ENCODE peak calls at places on chromosomes 12 and 14, in five cellular contexts. T is IMR-90, O is PC-3, I is mesenchymal stem cell, M is transverse colon. E is an unnamed sample.

GRCh38 chr12:559208-559905 is 99.6 kb downstream of the B4GALNT3 start:
- DNase-seq in T (no peak), O (no peak), I (no peak), M (no peak), E (no peak)

GRCh38 chr14:104970231-104971068 is 7.7 kb downstream of the AHNAK2 start:
- DNase-seq in T (peak), O (peak), I (peak), M (peak), E (peak)

GRCh38 chr12:1217191-1217949 is 226.3 kb downstream of the ERC1 start:
- DNase-seq in T (peak), O (peak), I (peak), M (no peak), E (peak)

GRCh38 chr12:96195845-96196451 is 1.8 kb downstream of the ELK3 start:
- DNase-seq in T (peak), O (peak), I (peak), M (peak), E (peak)

GRCh38 chr12:52370906-52371608 is 3.8 kb upstream of the KRT85 start:
- DNase-seq in T (peak), O (no peak), I (no peak), M (peak), E (peak)

GRCh38 chr14:35155962-35156361 is 33.6 kb downstream of the PRORP start:
- DNase-seq in T (peak), O (peak), I (peak), M (no peak), E (peak)

GRCh38 chr12:65911321-65911720 is 87.0 kb downstream of the HMGA2 start:
- DNase-seq in T (peak), O (peak), I (no peak), M (peak), E (peak)

GRCh38 chr12:104094284-104094683 is 30.0 kb downstream of the HCFC2 start:
- DNase-seq in T (peak), O (no peak), I (peak), M (no peak), E (peak)

GRCh38 chr14:74975059-74975810 is 19.8 kb upstream of the PGF start:
- DNase-seq in T (no peak), O (no peak), I (no peak), M (peak), E (peak)

GRCh38 chr12:87930033-87930432 is 99.2 kb downstream of the C12orf50 start:
- DNase-seq in T (peak), O (peak), I (peak), M (no peak), E (peak)

GRCh38 chr14:73741876-73742519 is 27.8 kb upstream of the PNMA1 start:
- DNase-seq in T (no peak), O (no peak), I (peak), M (no peak), E (no peak)

GRCh38 chr14:30355431-30355913 is 203.5 kb upstream of the G2E3 start:
- DNase-seq in T (no peak), O (no peak), I (no peak), M (no peak), E (peak)

GRCh38 chr14:84087986-84088531 is 1441.9 kb upstream of the FLRT2 start:
- DNase-seq in T (peak), O (no peak), I (no peak), M (no peak), E (peak)

GRCh38 chr12:127355061-127355820 is 911.7 kb upstream of the TMEM132C start:
- DNase-seq in T (no peak), O (peak), I (no peak), M (no peak), E (peak)

GRCh38 chr14:66076166-66076565 is 410.0 kb upstream of the CCDC196 start:
- DNase-seq in T (no peak), O (no peak), I (peak), M (no peak), E (no peak)

GRCh38 chr12:80226576-80226975 is 127.2 kb downstream of the OTOGL start:
- DNase-seq in T (peak), O (peak), I (peak), M (no peak), E (peak)

GRCh38 chr12:122870867-122871664 is 24.9 kb downstream of the VPS37B start:
- DNase-seq in T (peak), O (no peak), I (peak), M (peak), E (peak)

GRCh38 chr12:108190529-108190928 is 61.4 kb downstream of the WSCD2 start:
- DNase-seq in T (no peak), O (no peak), I (no peak), M (no peak), E (no peak)

GRCh38 chr14:71555654-71556559 is 376.3 kb upstream of the RGS6 start:
- DNase-seq in T (peak), O (no peak), I (peak), M (peak), E (peak)

GRCh38 chr12:131929530-131930456 is 717 bp downstream of the PUS1 start:
- DNase-seq in T (peak), O (peak), I (peak), M (peak), E (peak)

GRCh38 chr12:8088574-8088973 is 6.5 kb downstream of the NECAP1 start:
- DNase-seq in T (no peak), O (no peak), I (no peak), M (peak), E (no peak)

GRCh38 chr14:70624972-70625371 is 16.7 kb upstream of the TTC9 start:
- DNase-seq in T (no peak), O (no peak), I (no peak), M (no peak), E (no peak)

GRCh38 chr12:109697877-109698468 is 15.7 kb upstream of the FAM222A start:
- DNase-seq in T (no peak), O (no peak), I (no peak), M (no peak), E (no peak)

GRCh38 chr14:93984987-93985410 is 8.6 kb upstream of the ASB2 start:
- DNase-seq in T (peak), O (peak), I (peak), M (peak), E (peak)

GRCh38 chr14:51660720-51661119 is 9.0 kb downstream of the FRMD6 start:
- DNase-seq in T (no peak), O (no peak), I (no peak), M (no peak), E (no peak)

GRCh38 chr14:20627337-20628032 is 14.0 kb downstream of the OR6S1 start:
- DNase-seq in T (no peak), O (peak), I (no peak), M (no peak), E (no peak)

GRCh38 chr12:45988259-45988658 is 2.1 kb downstream of the SCAF11 start:
- DNase-seq in T (peak), O (peak), I (peak), M (no peak), E (peak)
- H3K4me3 ChIP-seq in T (no peak), O (peak), I (no peak), M (no peak), E (peak)

DNA sequence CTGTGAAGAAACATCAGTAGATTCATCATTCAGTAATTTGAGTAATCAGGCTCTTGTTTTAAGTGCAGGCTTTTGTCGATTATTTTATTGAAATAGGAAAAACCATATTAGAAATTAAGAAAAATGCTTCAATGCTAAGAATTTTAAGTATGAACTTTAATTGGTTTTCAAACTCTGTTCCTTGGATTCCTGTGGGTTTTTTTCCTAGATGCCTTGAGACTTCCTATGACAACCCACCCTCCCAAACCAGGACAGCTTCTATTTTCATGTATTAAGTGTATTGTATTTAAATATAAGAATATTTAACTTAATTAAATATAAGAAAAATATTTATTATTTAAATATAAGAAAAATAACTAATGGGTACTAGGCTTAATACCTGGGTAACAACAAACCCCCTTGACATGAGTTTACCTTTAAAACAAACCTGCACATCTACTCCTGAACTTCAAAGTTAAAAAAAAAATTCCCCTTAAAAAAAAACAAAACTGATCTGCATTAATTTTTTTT is 3.0 kb downstream of the ARHGAP5 start:
- DNase-seq in T (no peak), O (no peak), I (no peak), M (no peak), E (peak)
- H3K4me3 ChIP-seq in T (no peak), O (peak), I (no peak), M (no peak), E (no peak)

GRCh38 chr14:64507376-64508156 is 3.0 kb downstream of the ZBTB1 start:
- DNase-seq in T (peak), O (peak), I (peak), M (no peak), E (peak)
- H3K4me3 ChIP-seq in T (no peak), O (peak), I (no peak), M (no peak), E (peak)

GRCh38 chr12:6553051-6553868 is 2.6 kb downstream of the IFFO1 start:
- DNase-seq in T (peak), O (no peak), I (peak), M (no peak), E (peak)

GRCh38 chr12:6551063-6551461 is 4.8 kb downstream of the IFFO1 start:
- DNase-seq in T (no peak), O (no peak), I (no peak), M (peak), E (no peak)

GRCh38 chr12:6550294-6551062 is 5.4 kb downstream of the IFFO1 start:
- DNase-seq in T (no peak), O (no peak), I (no peak), M (no peak), E (no peak)

GRCh38 chr12:6552140-6552551 is 3.7 kb downstream of the IFFO1 start:
- DNase-seq in T (no peak), O (no peak), I (peak), M (no peak), E (no peak)

GRCh38 chr12:6551496-6552139 is 4.2 kb downstream of the IFFO1 start:
- DNase-seq in T (peak), O (no peak), I (peak), M (no peak), E (peak)
- H3K4me3 ChIP-seq in T (no peak), O (no peak), I (no peak), M (no peak), E (no peak)

GRCh38 chr12:2752676-2753371 is 41.9 kb upstream of the FKBP4 start:
- DNase-seq in T (peak), O (peak), I (peak), M (peak), E (peak)
- H3K4me3 ChIP-seq in T (no peak), O (no peak), I (no peak), M (no peak), E (no peak)

DNA sequence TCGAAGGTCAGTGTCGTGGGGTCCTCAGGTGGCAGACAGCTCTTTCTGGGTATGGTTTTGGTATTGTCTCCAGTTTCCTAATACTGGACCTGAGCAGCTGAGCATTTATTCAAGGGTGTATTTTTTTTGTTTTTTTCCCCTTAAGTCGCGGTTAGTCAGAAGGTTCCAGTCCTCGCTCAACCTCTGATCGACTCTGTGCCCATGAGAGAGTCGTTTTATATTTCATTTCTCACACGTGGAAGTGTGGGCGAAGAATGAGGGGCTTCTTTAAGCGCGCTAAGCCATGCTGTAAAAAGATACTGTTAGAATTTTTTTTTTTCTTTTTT is 499 bp downstream of the MIPOL1 start:
- DNase-seq in T (no peak), O (no peak), I (no peak), M (no peak), E (no peak)
- H3K4me3 ChIP-seq in T (peak), O (peak), I (peak), M (peak), E (peak)

GRCh38 chr14:68369289-68369925 is 423.5 kb downstream of the ZFP36L1 start:
- DNase-seq in T (no peak), O (no peak), I (no peak), M (no peak), E (no peak)
- H3K4me3 ChIP-seq in T (no peak), O (no peak), I (no peak), M (no peak), E (no peak)

GRCh38 chr14:60859525-60859924 is 121.4 kb downstream of the TRMT5 start:
- DNase-seq in T (no peak), O (no peak), I (no peak), M (no peak), E (no peak)
- H3K4me3 ChIP-seq in T (no peak), O (no peak), I (no peak), M (no peak), E (no peak)

GRCh38 chr12:30927210-30927576 is 645 bp downstream of the TSPAN11 start:
- DNase-seq in T (no peak), O (no peak), I (no peak), M (no peak), E (no peak)
- H3K4me3 ChIP-seq in T (no peak), O (no peak), I (no peak), M (no peak), E (no peak)